ENCODE peak calls at places on chromosomes 1 and 21, in ten cellular contexts. One of them, this sample, is unnamed.

GRCh38 chr1:203306970-203307541 is 1.7 kb downstream of the BTG2 start:
- DNase-seq in AG09309: no peak
- DNase-seq in activated CD8-positive, alpha-beta T cell treated with anti-CD3 and anti-CD28 coated beads for 36 hours: peak; percentile 77
- DNase-seq in fibroblast of mammary gland: no peak
- DNase-seq in AG04450: no peak
- DNase-seq in fibroblast of the aortic adventitia: peak; percentile 38
- DNase-seq in upper lobe of right lung: peak; percentile 75
- DNase-seq in right lobe of liver: peak; percentile 43
- DNase-seq in nephron progenitor cell: peak; percentile 25
- DNase-seq in prostate gland: no peak
- DNase-seq in this sample: no peak

GRCh38 chr21:44713846-44714245 is 2.5 kb upstream of the TSPEAR start:
- DNase-seq in AG09309: no peak
- DNase-seq in activated CD8-positive, alpha-beta T cell treated with anti-CD3 and anti-CD28 coated beads for 36 hours: no peak
- DNase-seq in fibroblast of mammary gland: no peak
- DNase-seq in AG04450: no peak
- DNase-seq in fibroblast of the aortic adventitia: no peak
- DNase-seq in upper lobe of right lung: no peak
- DNase-seq in right lobe of liver: no peak
- DNase-seq in nephron progenitor cell: no peak
- DNase-seq in prostate gland: no peak
- DNase-seq in this sample: no peak

GRCh38 chr1:80509965-80510522 is 1290.7 kb upstream of the ADGRL2 start:
- DNase-seq in AG09309: no peak
- DNase-seq in activated CD8-positive, alpha-beta T cell treated with anti-CD3 and anti-CD28 coated beads for 36 hours: no peak
- DNase-seq in fibroblast of mammary gland: no peak
- DNase-seq in AG04450: no peak
- DNase-seq in fibroblast of the aortic adventitia: no peak
- DNase-seq in upper lobe of right lung: no peak
- DNase-seq in right lobe of liver: no peak
- DNase-seq in nephron progenitor cell: no peak
- DNase-seq in prostate gland: no peak
- DNase-seq in this sample: no peak

GRCh38 chr21:31283025-31283424 is 61.0 kb downstream of the TIAM1 start:
- DNase-seq in AG09309: no peak
- DNase-seq in activated CD8-positive, alpha-beta T cell treated with anti-CD3 and anti-CD28 coated beads for 36 hours: peak; percentile 58
- DNase-seq in fibroblast of mammary gland: no peak
- DNase-seq in AG04450: no peak
- DNase-seq in fibroblast of the aortic adventitia: peak; percentile 12
- DNase-seq in upper lobe of right lung: no peak
- DNase-seq in right lobe of liver: no peak
- DNase-seq in nephron progenitor cell: no peak
- DNase-seq in prostate gland: no peak
- DNase-seq in this sample: no peak

GRCh38 chr1:173208146-173208545 is 1.0 kb upstream of the TNFSF4 start:
- DNase-seq in AG09309: no peak
- DNase-seq in activated CD8-positive, alpha-beta T cell treated with anti-CD3 and anti-CD28 coated beads for 36 hours: no peak
- DNase-seq in fibroblast of mammary gland: peak; percentile 12
- DNase-seq in AG04450: no peak
- DNase-seq in fibroblast of the aortic adventitia: no peak
- DNase-seq in upper lobe of right lung: no peak
- DNase-seq in right lobe of liver: no peak
- DNase-seq in nephron progenitor cell: no peak
- DNase-seq in prostate gland: no peak
- DNase-seq in this sample: no peak

GRCh38 chr1:34681481-34682451 is 73.1 kb upstream of the GJB5 start:
- DNase-seq in AG09309: peak; percentile 2
- DNase-seq in activated CD8-positive, alpha-beta T cell treated with anti-CD3 and anti-CD28 coated beads for 36 hours: peak; percentile 72
- DNase-seq in fibroblast of mammary gland: peak; percentile 35
- DNase-seq in AG04450: peak; percentile 4
- DNase-seq in fibroblast of the aortic adventitia: peak; percentile 52
- DNase-seq in upper lobe of right lung: no peak
- DNase-seq in right lobe of liver: no peak
- DNase-seq in nephron progenitor cell: peak; percentile 74
- DNase-seq in prostate gland: peak; percentile 24
- DNase-seq in this sample: peak; percentile 50

GRCh38 chr1:1799716-1800115 is 21.4 kb upstream of the NADK start:
- DNase-seq in AG09309: no peak
- DNase-seq in activated CD8-positive, alpha-beta T cell treated with anti-CD3 and anti-CD28 coated beads for 36 hours: no peak
- DNase-seq in fibroblast of mammary gland: no peak
- DNase-seq in AG04450: no peak
- DNase-seq in fibroblast of the aortic adventitia: no peak
- DNase-seq in upper lobe of right lung: no peak
- DNase-seq in right lobe of liver: no peak
- DNase-seq in nephron progenitor cell: no peak
- DNase-seq in prostate gland: no peak
- DNase-seq in this sample: peak; percentile 83

GRCh38 chr1:203359010-203359571 is 8.2 kb upstream of the FMOD start:
- DNase-seq in AG09309: no peak
- DNase-seq in activated CD8-positive, alpha-beta T cell treated with anti-CD3 and anti-CD28 coated beads for 36 hours: no peak
- DNase-seq in fibroblast of mammary gland: peak; percentile 60
- DNase-seq in AG04450: no peak
- DNase-seq in fibroblast of the aortic adventitia: peak; percentile 70
- DNase-seq in upper lobe of right lung: no peak
- DNase-seq in right lobe of liver: no peak
- DNase-seq in nephron progenitor cell: no peak
- DNase-seq in prostate gland: no peak
- DNase-seq in this sample: no peak

GRCh38 chr1:29253180-29253579 is 16.9 kb downstream of the PTPRU start:
- DNase-seq in AG09309: no peak
- DNase-seq in activated CD8-positive, alpha-beta T cell treated with anti-CD3 and anti-CD28 coated beads for 36 hours: no peak
- DNase-seq in fibroblast of mammary gland: no peak
- DNase-seq in AG04450: no peak
- DNase-seq in fibroblast of the aortic adventitia: no peak
- DNase-seq in upper lobe of right lung: no peak
- DNase-seq in right lobe of liver: no peak
- DNase-seq in nephron progenitor cell: no peak
- DNase-seq in prostate gland: no peak
- DNase-seq in this sample: no peak

GRCh38 chr1:6485140-6485936 is 6.1 kb downstream of the PLEKHG5 start:
- DNase-seq in AG09309: no peak
- DNase-seq in activated CD8-positive, alpha-beta T cell treated with anti-CD3 and anti-CD28 coated beads for 36 hours: no peak
- DNase-seq in fibroblast of mammary gland: no peak
- DNase-seq in AG04450: no peak
- DNase-seq in fibroblast of the aortic adventitia: no peak
- DNase-seq in upper lobe of right lung: no peak
- DNase-seq in right lobe of liver: peak; percentile 17
- DNase-seq in nephron progenitor cell: peak; percentile 55
- DNase-seq in prostate gland: no peak
- DNase-seq in this sample: no peak

GRCh38 chr1:27303509-27303908 is 18.5 kb upstream of the TMEM222 start:
- DNase-seq in AG09309: no peak
- DNase-seq in activated CD8-positive, alpha-beta T cell treated with anti-CD3 and anti-CD28 coated beads for 36 hours: no peak
- DNase-seq in fibroblast of mammary gland: no peak
- DNase-seq in AG04450: no peak
- DNase-seq in fibroblast of the aortic adventitia: no peak
- DNase-seq in upper lobe of right lung: no peak
- DNase-seq in right lobe of liver: no peak
- DNase-seq in nephron progenitor cell: no peak
- DNase-seq in prostate gland: no peak
- DNase-seq in this sample: no peak

DNA sequence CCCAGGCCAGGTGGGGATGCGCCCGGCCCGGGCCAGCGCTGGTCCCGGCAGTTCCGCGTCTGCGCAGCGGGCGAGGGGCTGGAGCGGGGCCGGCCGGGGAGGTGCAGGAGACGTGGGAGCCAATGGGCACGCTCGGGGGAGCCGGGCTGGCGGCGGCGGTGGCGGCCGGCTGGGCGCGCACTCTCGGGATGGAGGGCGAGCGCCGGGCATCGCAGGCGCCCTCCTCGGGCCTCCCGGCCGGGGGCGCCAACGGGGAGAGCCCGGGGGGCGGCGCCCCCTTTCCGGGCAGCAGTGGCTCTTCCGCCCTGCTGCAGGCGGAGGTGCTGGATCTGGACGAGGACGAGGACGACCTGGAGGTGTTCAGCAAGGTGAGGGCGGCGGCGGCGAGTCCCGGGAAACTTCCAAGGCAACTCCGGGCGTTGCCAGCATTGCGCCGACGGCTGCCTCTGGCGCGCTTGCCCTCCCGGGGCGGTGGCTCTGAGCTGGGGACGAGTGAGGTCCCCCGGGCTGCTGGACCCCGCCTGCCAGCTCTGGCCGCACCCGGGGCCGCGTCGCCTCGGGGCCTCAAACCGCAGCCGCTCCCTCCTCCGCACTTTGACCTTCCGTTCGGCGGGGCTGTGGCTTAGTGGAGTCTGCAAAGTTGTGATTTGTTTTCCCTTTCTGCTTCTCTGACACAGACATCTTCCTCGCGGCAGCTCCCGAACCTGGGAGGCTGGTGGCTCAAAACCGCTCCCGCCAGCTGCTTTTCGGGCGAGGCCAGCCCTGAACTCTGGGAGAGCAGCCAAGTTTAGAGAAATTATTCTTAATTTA is at the start of gene SNX7:
- DNase-seq in AG09309: no peak
- DNase-seq in activated CD8-positive, alpha-beta T cell treated with anti-CD3 and anti-CD28 coated beads for 36 hours: peak; percentile 10
- DNase-seq in fibroblast of mammary gland: peak; percentile 59
- DNase-seq in AG04450: peak; percentile 24
- DNase-seq in fibroblast of the aortic adventitia: peak; percentile 66
- DNase-seq in upper lobe of right lung: peak; percentile 93
- DNase-seq in right lobe of liver: peak; percentile 91
- DNase-seq in nephron progenitor cell: peak; percentile 90
- DNase-seq in prostate gland: peak; percentile 82
- DNase-seq in this sample: peak; percentile 39
- TF ChIP-seq CTCF in AG09309: no peak
- TF ChIP-seq CTCF in activated CD8-positive, alpha-beta T cell treated with anti-CD3 and anti-CD28 coated beads for 36 hours: no peak
- TF ChIP-seq CTCF in fibroblast of mammary gland: no peak
- TF ChIP-seq CTCF in AG04450: peak; percentile 23
- TF ChIP-seq CTCF in fibroblast of the aortic adventitia: peak; percentile 10
- TF ChIP-seq CTCF in upper lobe of right lung: peak; percentile 20
- TF ChIP-seq CTCF in right lobe of liver: peak; percentile 37
- TF ChIP-seq CTCF in nephron progenitor cell: peak; percentile 20
- TF ChIP-seq CTCF in prostate gland: peak; percentile 18
- TF ChIP-seq CTCF in this sample: no peak

GRCh38 chr1:108831225-108831624 is 25.7 kb downstream of the AKNAD1 start:
- DNase-seq in AG09309: no peak
- DNase-seq in activated CD8-positive, alpha-beta T cell treated with anti-CD3 and anti-CD28 coated beads for 36 hours: no peak
- DNase-seq in fibroblast of mammary gland: peak; percentile 92
- DNase-seq in AG04450: no peak
- DNase-seq in fibroblast of the aortic adventitia: peak; percentile 77
- DNase-seq in upper lobe of right lung: no peak
- DNase-seq in right lobe of liver: no peak
- DNase-seq in nephron progenitor cell: no peak
- DNase-seq in prostate gland: no peak
- DNase-seq in this sample: no peak

GRCh38 chr1:108826081-108826635 is 30.7 kb downstream of the AKNAD1 start:
- DNase-seq in AG09309: no peak
- DNase-seq in activated CD8-positive, alpha-beta T cell treated with anti-CD3 and anti-CD28 coated beads for 36 hours: no peak
- DNase-seq in fibroblast of mammary gland: no peak
- DNase-seq in AG04450: no peak
- DNase-seq in fibroblast of the aortic adventitia: no peak
- DNase-seq in upper lobe of right lung: no peak
- DNase-seq in right lobe of liver: no peak
- DNase-seq in nephron progenitor cell: no peak
- DNase-seq in prostate gland: no peak
- DNase-seq in this sample: no peak

GRCh38 chr1:108830119-108831008 is 26.5 kb downstream of the AKNAD1 start:
- DNase-seq in AG09309: peak; percentile 83
- DNase-seq in activated CD8-positive, alpha-beta T cell treated with anti-CD3 and anti-CD28 coated beads for 36 hours: no peak
- DNase-seq in fibroblast of mammary gland: peak; percentile 99
- DNase-seq in AG04450: peak; percentile 89
- DNase-seq in fibroblast of the aortic adventitia: peak; percentile 93
- DNase-seq in upper lobe of right lung: no peak
- DNase-seq in right lobe of liver: peak; percentile 35
- DNase-seq in nephron progenitor cell: no peak
- DNase-seq in prostate gland: peak; percentile 35
- DNase-seq in this sample: no peak

GRCh38 chr1:108829498-108829916 is 27.4 kb downstream of the AKNAD1 start:
- DNase-seq in AG09309: no peak
- DNase-seq in activated CD8-positive, alpha-beta T cell treated with anti-CD3 and anti-CD28 coated beads for 36 hours: no peak
- DNase-seq in fibroblast of mammary gland: peak; percentile 89
- DNase-seq in AG04450: no peak
- DNase-seq in fibroblast of the aortic adventitia: no peak
- DNase-seq in upper lobe of right lung: no peak
- DNase-seq in right lobe of liver: peak; percentile 84
- DNase-seq in nephron progenitor cell: no peak
- DNase-seq in prostate gland: no peak
- DNase-seq in this sample: no peak

GRCh38 chr1:108828074-108828961 is 28.6 kb downstream of the AKNAD1 start:
- DNase-seq in AG09309: peak; percentile 53
- DNase-seq in activated CD8-positive, alpha-beta T cell treated with anti-CD3 and anti-CD28 coated beads for 36 hours: peak; percentile 86
- DNase-seq in fibroblast of mammary gland: peak; percentile 98
- DNase-seq in AG04450: no peak
- DNase-seq in fibroblast of the aortic adventitia: peak; percentile 87
- DNase-seq in upper lobe of right lung: peak; percentile 78
- DNase-seq in right lobe of liver: peak; percentile 67
- DNase-seq in nephron progenitor cell: peak; percentile 82
- DNase-seq in prostate gland: peak; percentile 82
- DNase-seq in this sample: peak; percentile 84
- TF ChIP-seq CTCF in AG09309: peak; percentile 70
- TF ChIP-seq CTCF in activated CD8-positive, alpha-beta T cell treated with anti-CD3 and anti-CD28 coated beads for 36 hours: peak; percentile 74
- TF ChIP-seq CTCF in fibroblast of mammary gland: peak; percentile 77
- TF ChIP-seq CTCF in AG04450: peak; percentile 77
- TF ChIP-seq CTCF in fibroblast of the aortic adventitia: peak; percentile 71
- TF ChIP-seq CTCF in upper lobe of right lung: peak; percentile 74
- TF ChIP-seq CTCF in right lobe of liver: peak; percentile 84
- TF ChIP-seq CTCF in nephron progenitor cell: peak; percentile 67
- TF ChIP-seq CTCF in prostate gland: peak; percentile 74
- TF ChIP-seq CTCF in this sample: peak; percentile 67

DNA sequence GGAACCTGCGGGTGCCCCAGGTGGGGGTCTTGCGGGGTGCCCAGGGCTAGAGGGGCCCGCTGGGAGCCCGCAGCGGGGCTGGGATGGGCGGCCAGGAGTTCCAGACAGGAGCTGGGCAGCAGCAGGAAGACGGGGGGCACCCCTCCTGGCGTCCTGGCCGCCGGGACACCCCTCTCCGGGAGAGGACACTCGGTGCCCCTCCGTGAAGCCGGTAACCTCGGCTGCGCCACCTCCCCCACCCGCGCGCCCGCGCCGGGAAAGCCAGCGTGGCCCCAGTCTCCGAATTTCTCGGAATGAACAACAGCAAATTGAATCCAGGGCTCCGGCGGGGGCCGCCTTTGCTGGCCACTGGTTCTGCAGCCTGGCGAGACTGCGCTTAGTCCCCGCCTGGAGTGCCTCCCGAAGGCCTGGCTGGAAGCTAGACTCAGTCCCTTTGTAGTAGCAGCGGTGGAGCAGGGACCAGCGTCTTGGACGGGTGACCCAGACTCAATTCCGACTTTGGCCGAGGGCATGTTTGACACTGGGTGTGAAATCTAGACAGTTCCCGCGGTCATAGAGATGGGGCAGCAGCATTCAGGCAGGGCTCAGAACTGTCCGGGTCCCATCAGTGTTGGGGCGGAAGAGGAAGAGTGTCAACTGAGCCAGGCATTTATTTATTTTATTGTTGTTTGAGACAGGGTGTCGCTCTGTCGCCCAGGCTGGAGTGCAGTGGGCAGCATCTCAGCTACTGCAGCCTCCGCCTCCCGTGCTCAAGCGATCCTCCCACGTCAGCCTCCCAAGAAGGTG is 766 bp downstream of the IFNGR2 start:
- DNase-seq in AG09309: no peak
- DNase-seq in activated CD8-positive, alpha-beta T cell treated with anti-CD3 and anti-CD28 coated beads for 36 hours: peak; percentile 32
- DNase-seq in fibroblast of mammary gland: peak; percentile 35
- DNase-seq in AG04450: no peak
- DNase-seq in fibroblast of the aortic adventitia: peak; percentile 59
- DNase-seq in upper lobe of right lung: peak; percentile 85
- DNase-seq in right lobe of liver: peak; percentile 53
- DNase-seq in nephron progenitor cell: peak; percentile 64
- DNase-seq in prostate gland: peak; percentile 49
- DNase-seq in this sample: peak; percentile 47
- TF ChIP-seq CTCF in AG09309: no peak
- TF ChIP-seq CTCF in activated CD8-positive, alpha-beta T cell treated with anti-CD3 and anti-CD28 coated beads for 36 hours: no peak
- TF ChIP-seq CTCF in fibroblast of mammary gland: no peak
- TF ChIP-seq CTCF in AG04450: no peak
- TF ChIP-seq CTCF in fibroblast of the aortic adventitia: no peak
- TF ChIP-seq CTCF in upper lobe of right lung: no peak
- TF ChIP-seq CTCF in right lobe of liver: no peak
- TF ChIP-seq CTCF in nephron progenitor cell: no peak
- TF ChIP-seq CTCF in prostate gland: no peak
- TF ChIP-seq CTCF in this sample: no peak

GRCh38 chr1:68010094-68010493 is 40.3 kb downstream of the DIRAS3 start:
- DNase-seq in AG09309: no peak
- DNase-seq in activated CD8-positive, alpha-beta T cell treated with anti-CD3 and anti-CD28 coated beads for 36 hours: no peak
- DNase-seq in fibroblast of mammary gland: peak; percentile 67
- DNase-seq in AG04450: no peak
- DNase-seq in fibroblast of the aortic adventitia: peak; percentile 60
- DNase-seq in upper lobe of right lung: no peak
- DNase-seq in right lobe of liver: no peak
- DNase-seq in nephron progenitor cell: no peak
- DNase-seq in prostate gland: no peak
- DNase-seq in this sample: no peak
- TF ChIP-seq CTCF in AG09309: peak; percentile 46
- TF ChIP-seq CTCF in activated CD8-positive, alpha-beta T cell treated with anti-CD3 and anti-CD28 coated beads for 36 hours: no peak
- TF ChIP-seq CTCF in fibroblast of mammary gland: peak; percentile 61
- TF ChIP-seq CTCF in AG04450: peak; percentile 65
- TF ChIP-seq CTCF in fibroblast of the aortic adventitia: peak; percentile 54
- TF ChIP-seq CTCF in upper lobe of right lung: peak; percentile 37
- TF ChIP-seq CTCF in right lobe of liver: peak; percentile 48
- TF ChIP-seq CTCF in nephron progenitor cell: peak; percentile 22
- TF ChIP-seq CTCF in prostate gland: peak; percentile 19
- TF ChIP-seq CTCF in this sample: no peak